ENCODE peak calls at places on chromosomes 1 and 21, in six cellular contexts. T, K, Z, F, E and O are unnamed samples.

GRCh38 chr1:26733982-26734381 is 38.2 kb downstream of the ARID1A start:
- DNase-seq in T (no peak), K (no peak), Z (no peak), F (no peak), E (no peak), O (no peak)

GRCh38 chr1:115377411-115377810 is 39.4 kb upstream of the NGF start:
- DNase-seq in T (no peak), K (no peak), Z (no peak), F (no peak), E (no peak), O (no peak)

GRCh38 chr1:63103682-63104081 is 218.7 kb upstream of the FOXD3 start:
- DNase-seq in T (no peak), K (no peak), Z (no peak), F (no peak), E (no peak), O (no peak)

GRCh38 chr1:37092937-37093336 is 58.6 kb upstream of the GRIK3 start:
- DNase-seq in T (no peak), K (no peak), Z (no peak), F (no peak), E (no peak), O (no peak)

GRCh38 chr1:42070996-42071395 is 82.2 kb upstream of the GUCA2B start:
- DNase-seq in T (no peak), K (no peak), Z (no peak), F (no peak), E (no peak), O (no peak)

GRCh38 chr1:214264196-214264595 is 16.8 kb upstream of the SMYD2 start:
- DNase-seq in T (no peak), K (no peak), Z (no peak), F (no peak), E (no peak), O (no peak)

GRCh38 chr1:34906756-34907155 is 22.7 kb downstream of the DLGAP3 start:
- DNase-seq in T (no peak), K (no peak), Z (no peak), F (no peak), E (no peak), O (no peak)

GRCh38 chr1:205588691-205589445 is 42.9 kb downstream of the ELK4 start:
- DNase-seq in T (peak; percentile 65), K (no peak), Z (peak; percentile 64), F (peak; percentile 33), E (no peak), O (no peak)

GRCh38 chr1:180698580-180698979 is 66.8 kb downstream of the XPR1 start:
- DNase-seq in T (no peak), K (no peak), Z (no peak), F (no peak), E (no peak), O (no peak)

GRCh38 chr1:95286479-95286878 is 52.5 kb downstream of the RWDD3 start:
- DNase-seq in T (peak; percentile 8), K (no peak), Z (no peak), F (peak; percentile 32), E (no peak), O (no peak)

GRCh38 chr1:242129103-242129502 is 130.2 kb upstream of the MAP1LC3C start:
- DNase-seq in T (peak; percentile 32), K (peak; percentile 18), Z (no peak), F (peak; percentile 3), E (no peak), O (no peak)

GRCh38 chr1:110601332-110601731 is 4.8 kb downstream of the KCNA2 start:
- DNase-seq in T (no peak), K (no peak), Z (no peak), F (no peak), E (no peak), O (no peak)
- H3K27me3 ChIP-seq in T (peaks cover 39% of the 10 kb centered on the region), K (peaks cover 20% of the 10 kb centered on the region), Z (peaks cover 38% of the 10 kb centered on the region), F (peaks cover 40% of the 10 kb centered on the region), E (peaks cover 8% of the 10 kb centered on the region), O (peaks cover 20% of the 10 kb centered on the region)

DNA sequence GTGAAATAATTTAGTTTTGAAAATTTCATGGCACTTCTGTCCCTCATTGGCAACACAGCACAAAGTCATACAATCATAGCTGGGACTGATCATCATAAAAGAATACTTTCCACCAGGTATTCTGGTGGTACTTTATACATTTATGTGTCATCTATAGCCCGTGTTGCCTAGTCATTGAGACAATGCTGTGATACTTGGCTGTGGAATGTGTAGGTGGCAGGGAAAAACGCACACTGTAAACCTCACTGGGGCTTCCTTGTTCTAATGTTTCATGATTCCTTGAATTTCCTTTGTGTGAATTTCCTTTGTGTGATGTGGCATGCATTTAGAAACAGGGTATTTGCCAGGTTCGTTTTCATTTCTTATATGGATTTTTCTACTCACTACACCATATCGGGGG is 118.3 kb downstream of the FMN2 start:
- DNase-seq in T (no peak), K (no peak), Z (no peak), F (no peak), E (no peak), O (no peak)
- TF ChIP-seq GABPA in T (no peak), K (no peak), Z (no peak), F (no peak), E (no peak), O (no peak)

DNA sequence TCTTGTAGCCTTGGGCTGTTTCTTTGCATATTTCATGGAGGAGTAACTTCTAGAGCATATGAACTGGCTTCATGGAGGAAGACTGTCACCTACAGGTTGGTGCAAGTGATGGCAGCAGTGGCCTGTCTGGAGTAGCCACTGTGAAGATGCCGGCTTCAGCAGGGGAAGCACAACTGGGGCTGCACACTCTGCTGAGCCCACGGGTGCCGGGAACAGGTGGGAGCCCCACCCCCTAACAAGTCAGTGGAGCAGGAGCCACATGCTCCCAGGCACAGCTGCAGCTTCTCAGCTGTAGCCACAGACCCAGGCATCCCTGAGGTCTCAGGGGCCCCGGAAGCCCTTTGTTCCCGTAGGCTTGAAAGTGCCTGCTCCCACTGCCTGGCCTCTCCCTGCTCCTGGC is 43.2 kb upstream of the C1orf185 start:
- DNase-seq in T (peak; percentile 50), K (no peak), Z (no peak), F (peak; percentile 59), E (peak; percentile 12), O (peak; percentile 7)
- H3K4me3 ChIP-seq in T (no peak overlapping the region), K (no peak overlapping the region), Z (no peak overlapping the region), F (peak overlapping the region; percentile 59), E (no peak overlapping the region), O (no peak overlapping the region)

GRCh38 chr1:17434016-17434415 is 5.5 kb downstream of the RCC2 start:
- DNase-seq in T (no peak), K (no peak), Z (no peak), F (no peak), E (no peak), O (no peak)
- H3K27me3 ChIP-seq in T (no peaks in the 10 kb centered on the region), K (no peaks in the 10 kb centered on the region), Z (no peaks in the 10 kb centered on the region), F (no peaks in the 10 kb centered on the region), E (no peaks in the 10 kb centered on the region), O (no peaks in the 10 kb centered on the region)

GRCh38 chr1:151998611-151999362 is 5.1 kb upstream of the S100A10 start:
- DNase-seq in T (no peak), K (no peak), Z (no peak), F (no peak), E (no peak), O (no peak)
- TF ChIP-seq GABPA in T (no peak), K (no peak), Z (no peak), F (no peak), E (no peak), O (no peak)

GRCh38 chr1:217134857-217135568 is 411.8 kb upstream of the ESRRG start:
- DNase-seq in T (no peak), K (peak; percentile 77), Z (peak; percentile 73), F (no peak), E (no peak), O (no peak)
- H3K4me3 ChIP-seq in T (no peak overlapping the region), K (peak overlapping the region; percentile 63), Z (peak overlapping the region; percentile 65), F (no peak overlapping the region), E (no peak overlapping the region), O (no peak overlapping the region)

DNA sequence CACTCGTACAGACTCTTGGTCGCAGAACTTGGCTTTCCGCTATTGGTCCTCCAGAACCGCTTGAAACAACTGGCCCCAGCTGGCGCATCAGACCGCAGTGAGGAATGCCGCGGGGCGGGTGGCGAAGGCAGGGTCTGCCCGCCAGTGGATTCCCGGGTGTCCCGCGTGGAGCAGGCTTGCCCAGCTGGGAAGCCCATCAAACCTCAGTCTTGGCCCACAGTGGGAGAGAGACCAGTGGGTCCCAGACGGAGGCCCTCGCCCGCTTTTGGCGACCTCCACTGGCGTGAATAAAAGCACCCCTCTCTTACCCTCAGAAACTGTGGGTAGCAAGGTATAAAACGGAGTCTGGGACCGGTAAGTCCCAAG is 3.9 kb upstream of the LHX8 start:
- DNase-seq in T (no peak), K (peak; percentile 47), Z (peak; percentile 69), F (no peak), E (no peak), O (no peak)
- H3K27me3 ChIP-seq in T (peaks cover 73% of the 10 kb centered on the region), K (peaks cover 84% of the 10 kb centered on the region), Z (peaks cover 87% of the 10 kb centered on the region), F (peaks cover 92% of the 10 kb centered on the region), E (peaks cover 17% of the 10 kb centered on the region), O (peaks cover 71% of the 10 kb centered on the region)

GRCh38 chr21:44574457-44575306 is 1.2 kb downstream of the KRTAP10-4 start:
- DNase-seq in T (no peak), K (no peak), Z (peak; percentile 52), F (peak; percentile 86), E (no peak), O (no peak)
- TF ChIP-seq GABPA in T (no peak), K (no peak), Z (no peak), F (peak; percentile 49), E (no peak), O (no peak)